ENCODE peak calls at places on chromosomes 2 and 18, in eight cellular contexts. One of them, this sample, is unnamed.

GRCh38 chr2:135189148-135189547 is 137.1 kb downstream of the RAB3GAP1 start:
- DNase-seq in chondrocyte: no peak
- DNase-seq in mesendoderm: no peak
- DNase-seq in H54: no peak
- DNase-seq in retina: no peak
- DNase-seq in iPS-NIHi11: no peak
- DNase-seq in PC-9: no peak
- DNase-seq in hippocampal formation: no peak
- DNase-seq in this sample: no peak

GRCh38 chr2:239061824-239062560 is 214.1 kb downstream of the TWIST2 start:
- DNase-seq in chondrocyte: no peak
- DNase-seq in mesendoderm: no peak
- DNase-seq in H54: no peak
- DNase-seq in retina: no peak
- DNase-seq in iPS-NIHi11: no peak
- DNase-seq in PC-9: no peak
- DNase-seq in hippocampal formation: no peak
- DNase-seq in this sample: no peak

GRCh38 chr2:74104839-74105238 is 42.9 kb downstream of the BOLA3 start:
- DNase-seq in chondrocyte: no peak
- DNase-seq in mesendoderm: no peak
- DNase-seq in H54: no peak
- DNase-seq in retina: no peak
- DNase-seq in iPS-NIHi11: no peak
- DNase-seq in PC-9: no peak
- DNase-seq in hippocampal formation: no peak
- DNase-seq in this sample: no peak

GRCh38 chr2:235116885-235117492 is 165.2 kb downstream of the SH3BP4 start:
- DNase-seq in chondrocyte: no peak
- DNase-seq in mesendoderm: peak; percentile 45
- DNase-seq in H54: no peak
- DNase-seq in retina: no peak
- DNase-seq in iPS-NIHi11: no peak
- DNase-seq in PC-9: peak; percentile 55
- DNase-seq in hippocampal formation: no peak
- DNase-seq in this sample: no peak

GRCh38 chr18:658947-659533 is 1.6 kb downstream of the TYMS start:
- DNase-seq in chondrocyte: no peak
- DNase-seq in mesendoderm: no peak
- DNase-seq in H54: no peak
- DNase-seq in retina: no peak
- DNase-seq in iPS-NIHi11: no peak
- DNase-seq in PC-9: no peak
- DNase-seq in hippocampal formation: no peak
- DNase-seq in this sample: no peak

GRCh38 chr2:143686585-143687164 is 557.5 kb downstream of the ARHGAP15 start:
- DNase-seq in chondrocyte: no peak
- DNase-seq in mesendoderm: peak; percentile 67
- DNase-seq in H54: peak; percentile 9
- DNase-seq in retina: no peak
- DNase-seq in iPS-NIHi11: peak; percentile 39
- DNase-seq in PC-9: no peak
- DNase-seq in hippocampal formation: no peak
- DNase-seq in this sample: no peak

GRCh38 chr2:36489296-36489695 is 108.7 kb downstream of the FEZ2 start:
- DNase-seq in chondrocyte: no peak
- DNase-seq in mesendoderm: peak; percentile 32
- DNase-seq in H54: no peak
- DNase-seq in retina: no peak
- DNase-seq in iPS-NIHi11: no peak
- DNase-seq in PC-9: no peak
- DNase-seq in hippocampal formation: no peak
- DNase-seq in this sample: no peak

GRCh38 chr2:233542507-233542906 is 24.1 kb downstream of the USP40 start:
- DNase-seq in chondrocyte: no peak
- DNase-seq in mesendoderm: no peak
- DNase-seq in H54: no peak
- DNase-seq in retina: no peak
- DNase-seq in iPS-NIHi11: no peak
- DNase-seq in PC-9: peak; percentile 65
- DNase-seq in hippocampal formation: no peak
- DNase-seq in this sample: no peak

GRCh38 chr18:6885992-6886823 is 156.7 kb downstream of the ARHGAP28 start:
- DNase-seq in chondrocyte: no peak
- DNase-seq in mesendoderm: peak; percentile 70
- DNase-seq in H54: peak; percentile 13
- DNase-seq in retina: peak; percentile 68
- DNase-seq in iPS-NIHi11: peak; percentile 58
- DNase-seq in PC-9: no peak
- DNase-seq in hippocampal formation: peak; percentile 29
- DNase-seq in this sample: peak; percentile 50

GRCh38 chr2:167946367-167946955 is 300.9 kb downstream of the STK39 start:
- DNase-seq in chondrocyte: no peak
- DNase-seq in mesendoderm: no peak
- DNase-seq in H54: no peak
- DNase-seq in retina: peak; percentile 77
- DNase-seq in iPS-NIHi11: peak; percentile 29
- DNase-seq in PC-9: no peak
- DNase-seq in hippocampal formation: no peak
- DNase-seq in this sample: no peak

GRCh38 chr2:179049203-179049545 is 763 bp downstream of the CCDC141 start:
- DNase-seq in chondrocyte: no peak
- DNase-seq in mesendoderm: peak; percentile 28
- DNase-seq in H54: no peak
- DNase-seq in retina: no peak
- DNase-seq in iPS-NIHi11: no peak
- DNase-seq in PC-9: no peak
- DNase-seq in hippocampal formation: no peak
- DNase-seq in this sample: no peak

GRCh38 chr2:241507430-241508239 is 749 bp downstream of the STK25 start:
- DNase-seq in chondrocyte: peak; percentile 94
- DNase-seq in mesendoderm: peak; percentile 70
- DNase-seq in H54: peak; percentile 64
- DNase-seq in retina: peak; percentile 79
- DNase-seq in iPS-NIHi11: peak; percentile 83
- DNase-seq in PC-9: peak; percentile 56
- DNase-seq in hippocampal formation: no peak
- DNase-seq in this sample: no peak

GRCh38 chr2:96389728-96390127 is 54.2 kb downstream of the NCAPH start:
- DNase-seq in chondrocyte: no peak
- DNase-seq in mesendoderm: no peak
- DNase-seq in H54: no peak
- DNase-seq in retina: no peak
- DNase-seq in iPS-NIHi11: no peak
- DNase-seq in PC-9: no peak
- DNase-seq in hippocampal formation: peak; percentile 30
- DNase-seq in this sample: no peak

GRCh38 chr2:159987136-159987535 is 75.3 kb downstream of the PLA2R1 start:
- DNase-seq in chondrocyte: no peak
- DNase-seq in mesendoderm: no peak
- DNase-seq in H54: no peak
- DNase-seq in retina: peak; percentile 68
- DNase-seq in iPS-NIHi11: no peak
- DNase-seq in PC-9: no peak
- DNase-seq in hippocampal formation: no peak
- DNase-seq in this sample: no peak

This sample was measured in prostate gland.